ENCODE peak calls at places on chromosomes 11 and 22, in eight cellular contexts. K is osteocyte; H is CD4-positive, alpha-beta T cell; U is endothelial cell; C is AG09319; J is suprapubic skin; V is cardiac muscle cell; G is upper lobe of right lung. R is an unnamed sample.
A peak's percentile ranks its signal among the peaks of the same experiment; 100 is the strongest.

GRCh38 chr11:16591157-16591556 is 147.3 kb upstream of the C11orf58 start:
- DNase-seq in K (no peak), H (no peak), U (no peak), C (no peak), J (no peak), V (no peak), G (no peak), R (no peak)

GRCh38 chr11:79129702-79130101 is 311.1 kb downstream of the TENM4 start:
- DNase-seq in K (no peak), H (no peak), U (no peak), C (no peak), J (no peak), V (no peak), G (no peak), R (no peak)

GRCh38 chr22:44582016-44582415 is 84.0 kb upstream of the RTL6 start:
- DNase-seq in K (no peak), H (no peak), U (no peak), C (no peak), J (peak; percentile 74), V (no peak), G (peak; percentile 46), R (no peak)

GRCh38 chr22:42381152-42381551 is 51.1 kb downstream of the NFAM1 start:
- DNase-seq in K (no peak), H (no peak), U (no peak), C (no peak), J (no peak), V (no peak), G (no peak), R (no peak)

GRCh38 chr11:118957968-118958367 is 1.9 kb downstream of the UPK2 start:
- DNase-seq in K (no peak), H (no peak), U (no peak), C (no peak), J (no peak), V (no peak), G (no peak), R (no peak)

GRCh38 chr11:8338138-8338537 is 74.5 kb upstream of the LMO1 start:
- DNase-seq in K (no peak), H (no peak), U (peak; percentile 83), C (no peak), J (no peak), V (peak; percentile 57), G (peak; percentile 78), R (peak; percentile 39)

GRCh38 chr22:33426451-33426850 is 368.3 kb upstream of the SYN3 start:
- DNase-seq in K (no peak), H (no peak), U (no peak), C (no peak), J (no peak), V (no peak), G (no peak), R (no peak)

GRCh38 chr11:61026121-61027031 is 54.9 kb downstream of the CD6 start:
- DNase-seq in K (no peak), H (peak; percentile 38), U (no peak), C (no peak), J (no peak), V (no peak), G (no peak), R (no peak)

GRCh38 chr11:113584371-113584770 is 109.2 kb upstream of the DRD2 start:
- DNase-seq in K (peak; percentile 44), H (no peak), U (no peak), C (no peak), J (no peak), V (no peak), G (no peak), R (no peak)

GRCh38 chr11:76655466-76656086 is 15.0 kb downstream of the LRRC32 start:
- DNase-seq in K (no peak), H (no peak), U (no peak), C (no peak), J (peak; percentile 75), V (no peak), G (no peak), R (no peak)

GRCh38 chr11:115522302-115522701 is 18.1 kb upstream of the CADM1 start:
- DNase-seq in K (no peak), H (no peak), U (no peak), C (no peak), J (no peak), V (no peak), G (no peak), R (no peak)

GRCh38 chr11:117072517-117073218 is 25.6 kb downstream of the SIK3 start:
- DNase-seq in K (no peak), H (no peak), U (no peak), C (peak; percentile 68), J (no peak), V (peak; percentile 91), G (no peak), R (no peak)

GRCh38 chr11:120554771-120555432 is 43.4 kb downstream of the GRIK4 start:
- DNase-seq in K (no peak), H (no peak), U (no peak), C (no peak), J (no peak), V (peak; percentile 23), G (no peak), R (no peak)

GRCh38 chr11:298406-299065 is 790 bp downstream of the IFITM5 start:
- DNase-seq in K (no peak), H (peak; percentile 1), U (no peak), C (no peak), J (peak; percentile 73), V (no peak), G (peak; percentile 64), R (no peak)

GRCh38 chr11:5204787-5205186 is 4.3 kb upstream of the OR51V1 start:
- DNase-seq in K (no peak), H (no peak), U (peak; percentile 16), C (peak; percentile 49), J (no peak), V (peak; percentile 77), G (no peak), R (no peak)

GRCh38 chr22:43127166-43127908 is 15.9 kb downstream of the MCAT start:
- DNase-seq in K (no peak), H (no peak), U (no peak), C (no peak), J (no peak), V (no peak), G (no peak), R (no peak)

GRCh38 chr22:43272869-43273318 is 70.3 kb downstream of the SCUBE1 start:
- DNase-seq in K (no peak), H (no peak), U (no peak), C (no peak), J (no peak), V (no peak), G (no peak), R (no peak)

GRCh38 chr11:36033936-36034335 is 90.1 kb downstream of the LDLRAD3 start:
- DNase-seq in K (no peak), H (no peak), U (no peak), C (no peak), J (no peak), V (no peak), G (no peak), R (no peak)

GRCh38 chr22:41217553-41218157 is 12.5 kb downstream of the L3MBTL2 start:
- DNase-seq in K (no peak), H (no peak), U (peak; percentile 65), C (peak; percentile 87), J (no peak), V (peak; percentile 94), G (peak; percentile 82), R (no peak)

GRCh38 chr11:8531312-8531711 is 62.7 kb downstream of the STK33 start:
- DNase-seq in K (no peak), H (no peak), U (no peak), C (no peak), J (no peak), V (peak; percentile 2), G (no peak), R (no peak)

GRCh38 chr22:32949719-32950118 is 108.5 kb downstream of the SYN3 start:
- DNase-seq in K (no peak), H (no peak), U (no peak), C (no peak), J (no peak), V (peak; percentile 10), G (no peak), R (no peak)

DNA sequence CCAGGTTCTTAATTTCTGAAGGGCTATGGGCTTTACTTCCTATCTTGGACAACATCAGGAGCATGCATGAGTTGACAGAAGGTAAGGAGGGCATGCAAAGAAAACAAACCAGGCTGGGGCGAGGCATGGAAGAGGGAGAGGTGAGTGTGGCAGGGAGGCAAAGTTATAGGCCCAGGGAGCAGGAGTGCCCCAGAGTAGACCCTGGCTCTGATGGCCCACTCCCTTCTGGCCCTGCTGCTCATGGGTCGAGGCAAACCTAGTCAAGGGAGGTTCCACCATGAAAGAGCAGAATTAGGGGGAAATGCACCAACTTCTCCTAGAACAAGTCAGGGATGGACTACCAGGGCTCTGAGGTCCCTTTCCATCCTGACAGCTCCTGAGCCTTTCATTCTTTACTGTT is 10.2 kb downstream of the CHRNA10 start:
- DNase-seq in K (no peak), H (no peak), U (no peak), C (no peak), J (no peak), V (no peak), G (no peak), R (no peak)
- TF ChIP-seq CTCF in K (no peak), H (no peak), U (no peak), C (no peak), J (no peak), V (no peak), G (no peak), R (no peak)

GRCh38 chr11:27304514-27304913 is 58.5 kb downstream of the CCDC34 start:
- DNase-seq in K (no peak), H (no peak), U (no peak), C (no peak), J (no peak), V (no peak), G (no peak), R (no peak)
- TF ChIP-seq CTCF in K (peak; percentile 8), H (no peak), U (no peak), C (no peak), J (no peak), V (no peak), G (no peak), R (no peak)

GRCh38 chr11:1640076-1640946 is 10.7 kb downstream of the KRTAP5-5 start:
- DNase-seq in K (no peak), H (no peak), U (peak; percentile 66), C (no peak), J (no peak), V (peak; percentile 36), G (no peak), R (peak; percentile 48)
- TF ChIP-seq CTCF in K (peak; percentile 84), H (peak; percentile 84), U (peak; percentile 92), C (peak; percentile 75), J (peak; percentile 80), V (peak; percentile 86), G (peak; percentile 76), R (peak; percentile 93)

DNA sequence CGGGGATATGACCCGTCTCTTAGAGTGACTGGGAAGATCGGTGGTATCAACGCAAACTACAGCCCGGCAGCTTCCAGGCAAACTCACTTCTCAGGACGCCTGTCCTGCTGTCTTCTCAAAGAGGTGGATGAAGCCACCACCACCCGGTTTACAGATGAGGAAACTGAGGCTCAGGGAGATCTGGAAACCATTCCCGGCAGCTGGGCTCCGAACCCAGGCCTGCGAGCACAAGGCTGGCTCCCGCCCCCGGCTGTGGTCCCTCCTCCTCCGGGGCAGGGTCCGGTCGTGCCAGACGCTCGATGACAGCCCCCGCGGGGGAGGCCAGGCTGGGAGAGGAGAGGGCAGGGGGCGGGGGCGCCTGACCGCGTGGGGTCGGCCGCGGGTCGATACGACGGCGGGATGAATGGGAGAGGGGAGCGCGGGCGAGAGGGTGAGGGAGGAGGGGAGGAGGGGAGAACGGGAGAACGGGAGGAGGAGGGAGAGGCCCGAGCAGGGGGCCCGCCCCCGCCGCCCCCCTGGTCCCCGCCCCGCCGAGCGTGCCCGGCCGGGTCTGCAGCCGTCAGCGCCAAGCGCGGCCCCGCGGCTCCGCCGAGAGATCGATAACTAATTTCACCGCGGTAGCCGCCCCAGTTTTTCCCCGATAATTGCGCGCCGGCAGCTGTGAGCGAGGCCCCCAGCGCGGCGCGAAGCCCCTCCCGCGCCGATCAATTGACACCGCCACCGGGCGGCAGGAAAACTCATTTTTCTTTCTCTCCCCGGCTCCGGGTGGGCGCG is 14.0 kb downstream of the IGLL1 start:
- DNase-seq in K (no peak), H (no peak), U (peak; percentile 22), C (no peak), J (peak; percentile 57), V (peak; percentile 6), G (no peak), R (peak; percentile 91)
- TF ChIP-seq CTCF in K (no peak), H (no peak), U (no peak), C (no peak), J (no peak), V (no peak), G (no peak), R (no peak)

R was measured in progenitor cell of endocrine pancreas.